ENCODE peak calls at places on chromosomes 13 and 19, in nine cellular contexts. V is K562, P is neural progenitor cell, L is fibroblast of lung, D is H1, C is IMR-90, K is PC-9, O is MM.1S, J is OCI-LY7. B is an unnamed sample.
A peak's percentile ranks its signal among the peaks of the same experiment; 100 is the strongest.

GRCh38 chr19:47471733-47472457 is at the start of gene SLC8A2:
- DNase-seq in V (peak; percentile 97), P (peak; percentile 97), L (peak; percentile 74), D (peak; percentile 89), C (peak; percentile 77), K (peak; percentile 45), O (peak; percentile 61), J (peak; percentile 34), B (peak; percentile 46)

GRCh38 chr19:38323276-38323675 is 3.6 kb downstream of the KCNK6 start:
- DNase-seq in V (no peak), P (no peak), L (no peak), D (no peak), C (no peak), K (no peak), O (no peak), J (no peak), B (no peak)

GRCh38 chr13:43363156-43363918 is 340.0 kb downstream of the DNAJC15 start:
- DNase-seq in V (no peak), P (no peak), L (peak; percentile 69), D (no peak), C (peak; percentile 40), K (no peak), O (no peak), J (no peak), B (peak; percentile 83)

GRCh38 chr19:4097501-4097900 is 26.4 kb downstream of the MAP2K2 start:
- DNase-seq in V (no peak), P (no peak), L (no peak), D (no peak), C (no peak), K (no peak), O (no peak), J (no peak), B (no peak)

GRCh38 chr13:26011996-26012688 is 39.7 kb downstream of the SHISA2 start:
- DNase-seq in V (no peak), P (no peak), L (no peak), D (peak; percentile 51), C (no peak), K (no peak), O (no peak), J (no peak), B (no peak)

GRCh38 chr19:56942749-56943148 is 102.2 kb upstream of the PEG3 start:
- DNase-seq in V (peak; percentile 12), P (peak; percentile 25), L (no peak), D (no peak), C (no peak), K (no peak), O (no peak), J (peak; percentile 4), B (peak; percentile 8)

GRCh38 chr13:28659611-28659970 is 661 bp downstream of the POMP start:
- DNase-seq in V (peak; percentile 6), P (no peak), L (peak; percentile 57), D (no peak), C (peak; percentile 75), K (no peak), O (peak; percentile 24), J (no peak), B (peak; percentile 69)

GRCh38 chr19:54478677-54479266 is 5.7 kb upstream of the CDC42EP5 start:
- DNase-seq in V (peak; percentile 50), P (peak; percentile 93), L (peak; percentile 54), D (peak; percentile 66), C (peak; percentile 49), K (peak; percentile 35), O (peak; percentile 51), J (peak; percentile 70), B (peak; percentile 54)

GRCh38 chr19:10292206-10292788 is 2.5 kb downstream of the ICAM5 start:
- DNase-seq in V (peak; percentile 97), P (peak; percentile 93), L (peak; percentile 59), D (peak; percentile 100), C (peak; percentile 78), K (no peak), O (peak; percentile 73), J (peak; percentile 81), B (peak; percentile 48)

GRCh38 chr13:77776704-77777103 is 79.2 kb downstream of the SLAIN1 start:
- DNase-seq in V (no peak), P (no peak), L (no peak), D (no peak), C (no peak), K (no peak), O (no peak), J (no peak), B (no peak)

GRCh38 chr19:18725755-18726416 is 42.4 kb downstream of the CRTC1 start:
- DNase-seq in V (no peak), P (no peak), L (no peak), D (no peak), C (no peak), K (no peak), O (no peak), J (no peak), B (no peak)

GRCh38 chr13:27128825-27129627 is 42.6 kb downstream of the USP12 start:
- DNase-seq in V (no peak), P (no peak), L (no peak), D (no peak), C (no peak), K (no peak), O (no peak), J (no peak), B (no peak)

GRCh38 chr13:32528358-32528757 is 10.2 kb downstream of the N4BP2L2 start:
- DNase-seq in V (no peak), P (no peak), L (peak; percentile 46), D (no peak), C (peak; percentile 8), K (no peak), O (no peak), J (no peak), B (peak; percentile 9)

GRCh38 chr13:32530841-32531253 is 7.7 kb downstream of the N4BP2L2 start:
- DNase-seq in V (no peak), P (no peak), L (peak; percentile 87), D (no peak), C (peak; percentile 83), K (no peak), O (peak; percentile 57), J (peak; percentile 7), B (peak; percentile 31)

DNA sequence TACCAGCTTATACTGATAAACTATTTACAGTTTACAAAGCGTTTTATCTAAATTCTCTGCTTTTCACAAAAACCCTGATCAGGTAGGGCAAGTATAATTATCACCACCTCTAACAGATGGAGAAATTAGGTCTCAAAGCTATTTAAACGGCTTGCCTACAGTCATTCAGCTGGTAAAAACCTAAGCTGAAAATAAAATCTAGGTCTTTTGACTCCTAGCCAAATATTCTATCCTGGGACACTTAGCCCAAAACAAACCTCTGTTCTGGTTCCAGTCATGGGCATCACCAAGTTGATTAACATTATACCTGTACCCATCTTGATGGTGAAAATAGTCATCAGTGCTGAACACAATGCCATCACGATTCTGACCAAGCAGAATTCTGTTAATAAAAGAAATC is 11.4 kb downstream of the N4BP2L2 start:
- DNase-seq in V (no peak), P (no peak), L (no peak), D (no peak), C (no peak), K (no peak), O (no peak), J (no peak), B (no peak)
- H4K20me1 ChIP-seq in V (peaks cover 5% of the 10 kb centered on the region), P (peaks cover 44% of the 10 kb centered on the region), L (no peaks in the 10 kb centered on the region), D (peaks cover 3% of the 10 kb centered on the region), C (peaks cover 26% of the 10 kb centered on the region), K (peaks cover 41% of the 10 kb centered on the region), O (no peaks in the 10 kb centered on the region), J (peaks cover 5% of the 10 kb centered on the region), B (peaks cover 11% of the 10 kb centered on the region)

GRCh38 chr13:30135351-30135750 is 172.0 kb downstream of the KATNAL1 start:
- DNase-seq in V (no peak), P (no peak), L (no peak), D (no peak), C (no peak), K (no peak), O (no peak), J (no peak), B (no peak)

GRCh38 chr13:30134578-30134977 is 172.8 kb downstream of the KATNAL1 start:
- DNase-seq in V (no peak), P (no peak), L (no peak), D (no peak), C (no peak), K (no peak), O (no peak), J (no peak), B (no peak)

GRCh38 chr13:30133976-30134375 is 173.4 kb downstream of the KATNAL1 start:
- DNase-seq in V (no peak), P (no peak), L (peak; percentile 14), D (no peak), C (no peak), K (no peak), O (no peak), J (no peak), B (no peak)

GRCh38 chr13:30133554-30133912 is 173.8 kb downstream of the KATNAL1 start:
- DNase-seq in V (peak; percentile 47), P (no peak), L (no peak), D (no peak), C (no peak), K (no peak), O (no peak), J (no peak), B (no peak)

GRCh38 chr13:30132623-30133553 is 174.5 kb downstream of the KATNAL1 start:
- DNase-seq in V (peak; percentile 78), P (peak; percentile 96), L (peak; percentile 92), D (peak; percentile 100), C (peak; percentile 89), K (peak; percentile 75), O (peak; percentile 76), J (peak; percentile 93), B (peak; percentile 89)
- H2AFZ ChIP-seq in V (peak overlapping the region; percentile 74), P (peak overlapping the region; percentile 94), L (no peak overlapping the region), D (peak overlapping the region; percentile 90), C (peak overlapping the region; percentile 88), K (no peak overlapping the region), O (peak overlapping the region; percentile 42), J (peak overlapping the region; percentile 52), B (peak overlapping the region; percentile 89)

DNA sequence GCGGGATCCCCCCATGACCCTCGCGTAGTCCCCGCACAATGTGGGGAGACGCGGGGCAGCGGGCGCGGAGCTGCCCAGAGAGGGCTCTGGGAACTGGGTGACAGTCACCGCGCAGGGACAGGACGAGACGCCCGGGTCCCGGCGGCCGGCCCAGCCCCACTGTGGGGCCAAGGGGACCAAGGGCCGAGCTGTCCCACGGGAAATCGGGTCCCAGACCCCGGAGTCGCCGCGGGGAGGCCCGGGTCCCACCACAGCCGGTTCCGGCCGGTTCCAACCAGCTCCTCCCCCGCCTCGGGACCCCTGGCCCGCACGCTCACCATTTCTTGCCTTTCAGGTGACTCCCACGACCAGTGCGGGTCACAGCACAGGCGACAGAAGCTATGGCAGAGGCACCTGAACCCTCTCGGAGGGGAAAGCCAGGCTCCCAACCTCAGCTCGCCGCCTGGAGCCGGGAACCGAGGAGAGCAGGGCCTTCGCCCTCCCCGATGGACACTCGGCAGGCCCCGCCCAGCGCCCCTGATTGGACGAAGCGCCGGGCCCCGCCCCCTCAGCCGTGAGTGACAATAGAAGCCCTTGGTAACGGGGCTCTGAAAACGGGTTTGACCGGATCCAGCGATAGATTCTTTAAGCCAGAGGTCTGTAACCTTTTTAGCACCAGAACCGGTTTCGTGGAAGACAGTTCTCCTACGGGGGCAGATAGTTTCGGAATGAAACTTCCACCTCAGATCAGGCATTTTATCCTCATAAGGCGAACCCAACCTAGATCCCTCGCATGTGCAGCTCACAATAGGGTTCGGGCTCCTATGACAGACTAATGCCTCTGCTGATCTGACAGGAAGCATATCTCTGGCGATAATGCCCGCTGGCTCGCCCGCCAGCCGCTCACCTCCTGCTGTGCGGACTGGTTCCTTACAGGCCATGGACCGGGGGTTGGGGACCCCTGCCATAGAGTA is at the start of gene ZNF433:
- DNase-seq in V (peak; percentile 86), P (peak; percentile 98), L (peak; percentile 82), D (peak; percentile 99), C (peak; percentile 71), K (peak; percentile 93), O (peak; percentile 73), J (peak; percentile 77), B (peak; percentile 76)
- H3K9me3 ChIP-seq in V (no peaks in the 10 kb centered on the region), P (no peaks in the 10 kb centered on the region), L (no peaks in the 10 kb centered on the region), D (no peaks in the 10 kb centered on the region), C (peaks cover under 1% of the 10 kb centered on the region), K (peaks cover 4% of the 10 kb centered on the region), O (no peaks in the 10 kb centered on the region), J (no peaks in the 10 kb centered on the region), B (no peaks in the 10 kb centered on the region)

GRCh38 chr13:113006660-113007059 is 37.6 kb downstream of the MCF2L start:
- DNase-seq in V (no peak), P (no peak), L (no peak), D (no peak), C (no peak), K (no peak), O (no peak), J (no peak), B (no peak)
- H4K20me1 ChIP-seq in V (no peaks in the 10 kb centered on the region), P (peaks cover 21% of the 10 kb centered on the region), L (no peaks in the 10 kb centered on the region), D (peaks cover 2% of the 10 kb centered on the region), C (no peaks in the 10 kb centered on the region), K (no peaks in the 10 kb centered on the region), O (no peaks in the 10 kb centered on the region), J (no peaks in the 10 kb centered on the region), B (no peaks in the 10 kb centered on the region)